ENCODE peak calls at places on chromosome 22, in four cellular contexts. Y is kidney epithelial cell; T is effector memory CD8-positive, alpha-beta T cell; P is HTR-8/SVneo. C is an unnamed sample.

GRCh38 chr22:24768537-24769374 is 5.8 kb downstream of the PIWIL3 start:
- DNase-seq in Y (no peak), P (peak), T (peak), C (no peak)

GRCh38 chr22:47059701-47060161 is 297.3 kb downstream of the TBC1D22A start:
- DNase-seq in P (no peak), Y (no peak), T (no peak), C (no peak)

GRCh38 chr22:46148336-46148735 is 2.0 kb upstream of the PPARA start:
- DNase-seq in P (no peak), Y (no peak), T (no peak), C (no peak)

GRCh38 chr22:40572976-40573375 is 63.5 kb downstream of the MRTFA start:
- DNase-seq in P (no peak), T (no peak), Y (no peak), C (no peak)

GRCh38 chr22:42680648-42681047 is 31.5 kb upstream of the CYB5R3 start:
- DNase-seq in P (peak), T (no peak), Y (peak), C (no peak)

GRCh38 chr22:37626144-37626543 is 13.3 kb upstream of the SH3BP1 start:
- DNase-seq in Y (no peak), T (no peak), P (no peak), C (peak)

GRCh38 chr22:48748113-48748859 is 1079.4 kb downstream of the BRD1 start:
- DNase-seq in Y (no peak), P (no peak), T (no peak), C (no peak)

GRCh38 chr22:23402275-23403151 is 177.6 kb downstream of the IGLL1 start:
- DNase-seq in P (no peak), Y (no peak), T (peak), C (peak)

GRCh38 chr22:41636467-41636866 is 15.4 kb downstream of the XRCC6 start:
- DNase-seq in P (no peak), T (no peak), Y (no peak), C (no peak)

GRCh38 chr22:45608763-45609180 is 62.9 kb upstream of the ATXN10 start:
- DNase-seq in T (no peak), P (peak), Y (peak), C (no peak)

GRCh38 chr22:38104084-38104483 is 6.4 kb downstream of the BAIAP2L2 start:
- DNase-seq in Y (no peak), P (no peak), T (no peak), C (no peak)

GRCh38 chr22:26364066-26365015 is 64.7 kb upstream of the ASPHD2 start:
- DNase-seq in Y (peak), P (peak), T (peak), C (peak)

GRCh38 chr22:22981670-22982571 is 88.4 kb upstream of the GNAZ start:
- DNase-seq in Y (no peak), P (no peak), T (no peak), C (no peak)

GRCh38 chr22:50676661-50677492 is 4.3 kb downstream of the SHANK3 start:
- DNase-seq in P (no peak), T (no peak), Y (no peak), C (no peak)

GRCh38 chr22:49322231-49322630 is 505.4 kb downstream of the BRD1 start:
- DNase-seq in T (no peak), Y (no peak), P (no peak), C (no peak)